ENCODE peak calls at places on chromosomes 6 and 20, in six cellular contexts. One of them, this sample, is unnamed.
A peak's percentile ranks its signal among the peaks of the same experiment; 100 is the strongest.

GRCh38 chr20:58010186-58010585 is 218.3 kb downstream of the ANKRD60 start:
- DNase-seq in nucleus accumbens: no peak
- DNase-seq in fibroblast of the aortic adventitia: no peak
- DNase-seq in ovary: no peak
- DNase-seq in astrocyte of the spinal cord: no peak
- DNase-seq in stimulated activated CD8-positive, alpha-beta memory T cell treated with anti-CD3 and anti-CD28 coated beads, Interleukin-2, amount 100 ng/mL, for 48 hours: no peak
- DNase-seq in this sample: no peak

GRCh38 chr6:111572216-111572706 is 33.4 kb downstream of the TRAF3IP2 start:
- DNase-seq in nucleus accumbens: no peak
- DNase-seq in fibroblast of the aortic adventitia: no peak
- DNase-seq in ovary: no peak
- DNase-seq in astrocyte of the spinal cord: no peak
- DNase-seq in stimulated activated CD8-positive, alpha-beta memory T cell treated with anti-CD3 and anti-CD28 coated beads, Interleukin-2, amount 100 ng/mL, for 48 hours: no peak
- DNase-seq in this sample: no peak

GRCh38 chr6:117481926-117482239 is 591 bp upstream of the DCBLD1 start:
- DNase-seq in fibroblast of the aortic adventitia: no peak
- DNase-seq in nucleus accumbens: no peak
- DNase-seq in ovary: no peak
- DNase-seq in astrocyte of the spinal cord: no peak
- DNase-seq in stimulated activated CD8-positive, alpha-beta memory T cell treated with anti-CD3 and anti-CD28 coated beads, Interleukin-2, amount 100 ng/mL, for 48 hours: no peak
- DNase-seq in this sample: no peak

GRCh38 chr6:12537389-12537788 is 179.2 kb upstream of the PHACTR1 start:
- DNase-seq in stimulated activated CD8-positive, alpha-beta memory T cell treated with anti-CD3 and anti-CD28 coated beads, Interleukin-2, amount 100 ng/mL, for 48 hours: no peak
- DNase-seq in ovary: no peak
- DNase-seq in fibroblast of the aortic adventitia: peak; percentile 95
- DNase-seq in nucleus accumbens: no peak
- DNase-seq in astrocyte of the spinal cord: peak; percentile 14
- DNase-seq in this sample: no peak

GRCh38 chr6:167670938-167671338 is 155.8 kb upstream of the AFDN start:
- DNase-seq in nucleus accumbens: no peak
- DNase-seq in ovary: no peak
- DNase-seq in astrocyte of the spinal cord: no peak
- DNase-seq in stimulated activated CD8-positive, alpha-beta memory T cell treated with anti-CD3 and anti-CD28 coated beads, Interleukin-2, amount 100 ng/mL, for 48 hours: no peak
- DNase-seq in fibroblast of the aortic adventitia: no peak
- DNase-seq in this sample: no peak

GRCh38 chr20:35871311-35871771 is 83.0 kb downstream of the SCAND1 start:
- DNase-seq in astrocyte of the spinal cord: peak; percentile 56
- DNase-seq in fibroblast of the aortic adventitia: peak; percentile 54
- DNase-seq in ovary: no peak
- DNase-seq in stimulated activated CD8-positive, alpha-beta memory T cell treated with anti-CD3 and anti-CD28 coated beads, Interleukin-2, amount 100 ng/mL, for 48 hours: no peak
- DNase-seq in nucleus accumbens: peak; percentile 9
- DNase-seq in this sample: no peak

GRCh38 chr6:104558746-104559145 is 301.0 kb downstream of the HACE1 start:
- DNase-seq in ovary: no peak
- DNase-seq in stimulated activated CD8-positive, alpha-beta memory T cell treated with anti-CD3 and anti-CD28 coated beads, Interleukin-2, amount 100 ng/mL, for 48 hours: no peak
- DNase-seq in fibroblast of the aortic adventitia: no peak
- DNase-seq in nucleus accumbens: no peak
- DNase-seq in astrocyte of the spinal cord: no peak
- DNase-seq in this sample: no peak

GRCh38 chr6:137258170-137258569 is 39.0 kb upstream of the IFNGR1 start:
- DNase-seq in ovary: no peak
- DNase-seq in astrocyte of the spinal cord: no peak
- DNase-seq in nucleus accumbens: no peak
- DNase-seq in fibroblast of the aortic adventitia: no peak
- DNase-seq in stimulated activated CD8-positive, alpha-beta memory T cell treated with anti-CD3 and anti-CD28 coated beads, Interleukin-2, amount 100 ng/mL, for 48 hours: no peak
- DNase-seq in this sample: no peak

GRCh38 chr6:85450578-85450884 is 648 bp downstream of the NT5E start:
- DNase-seq in nucleus accumbens: no peak
- DNase-seq in astrocyte of the spinal cord: no peak
- DNase-seq in ovary: no peak
- DNase-seq in fibroblast of the aortic adventitia: peak; percentile 50
- DNase-seq in stimulated activated CD8-positive, alpha-beta memory T cell treated with anti-CD3 and anti-CD28 coated beads, Interleukin-2, amount 100 ng/mL, for 48 hours: no peak
- DNase-seq in this sample: no peak

GRCh38 chr6:37990762-37991525 is 171.4 kb downstream of the ZFAND3 start:
- DNase-seq in fibroblast of the aortic adventitia: peak; percentile 85
- DNase-seq in ovary: no peak
- DNase-seq in stimulated activated CD8-positive, alpha-beta memory T cell treated with anti-CD3 and anti-CD28 coated beads, Interleukin-2, amount 100 ng/mL, for 48 hours: no peak
- DNase-seq in nucleus accumbens: no peak
- DNase-seq in astrocyte of the spinal cord: peak; percentile 86
- DNase-seq in this sample: no peak

GRCh38 chr20:4607287-4607713 is 114.4 kb upstream of the PRND start:
- DNase-seq in astrocyte of the spinal cord: peak; percentile 65
- DNase-seq in fibroblast of the aortic adventitia: peak; percentile 81
- DNase-seq in ovary: no peak
- DNase-seq in nucleus accumbens: peak; percentile 48
- DNase-seq in stimulated activated CD8-positive, alpha-beta memory T cell treated with anti-CD3 and anti-CD28 coated beads, Interleukin-2, amount 100 ng/mL, for 48 hours: no peak
- DNase-seq in this sample: no peak